ENCODE peak calls at places on chromosome 16, in ten cellular contexts. P is aorta; F is stimulated activated CD4-positive, alpha-beta T cell treated with anti-CD3 and anti-CD28 coated beads, Interleukin-4, amount 100 ng/mL, for 24 hours; S is fibroblast of the aortic adventitia; H is NCI-H1930; T is heart right ventricle; Y is COLO829; C is cardiac muscle cell; M is nucleus accumbens; V is transverse colon. Q is an unnamed sample.

GRCh38 chr16:1784977-1785845 is 2.5 kb downstream of the NUBP2 start:
- DNase-seq in P (no peak), F (no peak), S (no peak), H (no peak), T (no peak), Y (no peak), C (no peak), M (no peak), V (peak; percentile 7), Q (no peak)

GRCh38 chr16:31452631-31453106 is 6.6 kb upstream of the ARMC5 start:
- DNase-seq in P (no peak), F (no peak), S (peak; percentile 94), H (no peak), T (no peak), Y (peak; percentile 58), C (no peak), M (no peak), V (no peak), Q (no peak)

GRCh38 chr16:20515580-20516179 is 60.5 kb downstream of the ACSM2B start:
- DNase-seq in P (no peak), F (no peak), S (no peak), H (no peak), T (no peak), Y (no peak), C (peak; percentile 1), M (no peak), V (no peak), Q (no peak)

GRCh38 chr16:49952386-49952785 is 72.6 kb upstream of the CNEP1R1 start:
- DNase-seq in P (no peak), F (no peak), S (no peak), H (no peak), T (no peak), Y (peak; percentile 5), C (no peak), M (no peak), V (no peak), Q (no peak)

GRCh38 chr16:84518804-84519341 is 14.4 kb upstream of the MEAK7 start:
- DNase-seq in P (peak; percentile 68), F (peak; percentile 31), S (no peak), H (no peak), T (no peak), Y (no peak), C (no peak), M (no peak), V (peak; percentile 50), Q (no peak)

GRCh38 chr16:53984936-53985335 is 281.0 kb downstream of the FTO start:
- DNase-seq in P (no peak), F (no peak), S (no peak), H (no peak), T (no peak), Y (no peak), C (no peak), M (no peak), V (no peak), Q (no peak)

GRCh38 chr16:81480856-81481821 is 36.5 kb downstream of the CMIP start:
- DNase-seq in P (no peak), F (no peak), S (no peak), H (no peak), T (peak; percentile 55), Y (peak; percentile 12), C (no peak), M (peak; percentile 53), V (peak; percentile 72), Q (peak; percentile 5)

GRCh38 chr16:83554096-83554495 is 253.7 kb upstream of the HSBP1 start:
- DNase-seq in P (no peak), F (no peak), S (peak; percentile 41), H (no peak), T (no peak), Y (no peak), C (no peak), M (no peak), V (no peak), Q (no peak)

GRCh38 chr16:87570938-87571867 is 31.1 kb upstream of the JPH3 start:
- DNase-seq in P (peak; percentile 85), F (no peak), S (peak; percentile 77), H (no peak), T (peak; percentile 40), Y (no peak), C (peak; percentile 69), M (no peak), V (peak; percentile 66), Q (peak; percentile 19)

GRCh38 chr16:30934827-30935557 is 11.6 kb downstream of the FBXL19 start:
- DNase-seq in P (no peak), F (peak; percentile 42), S (peak; percentile 48), H (no peak), T (no peak), Y (peak; percentile 59), C (peak; percentile 58), M (peak; percentile 40), V (peak; percentile 49), Q (peak; percentile 77)

GRCh38 chr16:8647721-8648318 is 26.3 kb downstream of the METTL22 start:
- DNase-seq in P (no peak), F (no peak), S (no peak), H (no peak), T (no peak), Y (no peak), C (no peak), M (no peak), V (no peak), Q (no peak)

GRCh38 chr16:20401475-20402016 is 3.0 kb downstream of the PDILT start:
- DNase-seq in P (no peak), F (no peak), S (no peak), H (no peak), T (no peak), Y (no peak), C (peak; percentile 6), M (no peak), V (no peak), Q (no peak)

GRCh38 chr16:86218479-86219170 is 291.7 kb upstream of the FOXF1 start:
- DNase-seq in P (peak; percentile 33), F (no peak), S (no peak), H (no peak), T (no peak), Y (no peak), C (no peak), M (no peak), V (no peak), Q (no peak)

GRCh38 chr16:79932564-79932963 is 332.0 kb upstream of the MAF start:
- DNase-seq in P (no peak), F (no peak), S (no peak), H (no peak), T (no peak), Y (no peak), C (no peak), M (no peak), V (no peak), Q (no peak)

GRCh38 chr16:30567991-30568638 is 3.4 kb downstream of the ZNF688 start:
- DNase-seq in P (no peak), F (peak; percentile 61), S (peak; percentile 76), H (no peak), T (no peak), Y (peak; percentile 85), C (no peak), M (no peak), V (peak; percentile 46), Q (no peak)

GRCh38 chr16:62977876-62978275 is 941.6 kb upstream of the CDH8 start:
- DNase-seq in P (no peak), F (no peak), S (no peak), H (no peak), T (no peak), Y (no peak), C (no peak), M (no peak), V (no peak), Q (no peak)

GRCh38 chr16:54931041-54931756 is 534 bp downstream of the IRX5 start:
- DNase-seq in P (peak; percentile 83), F (no peak), S (peak; percentile 42), H (peak; percentile 6), T (no peak), Y (no peak), C (peak; percentile 64), M (no peak), V (no peak), Q (peak; percentile 66)

GRCh38 chr16:81693467-81694303 is 85.4 kb upstream of the PLCG2 start:
- DNase-seq in P (peak; percentile 68), F (no peak), S (peak; percentile 25), H (no peak), T (no peak), Y (no peak), C (no peak), M (peak; percentile 13), V (peak; percentile 39), Q (no peak)

GRCh38 chr16:68085259-68086071 is at the start of gene NFATC3:
- DNase-seq in P (peak; percentile 99), F (peak; percentile 99), S (peak; percentile 94), H (peak; percentile 87), T (peak; percentile 99), Y (peak; percentile 89), C (peak; percentile 97), M (peak; percentile 99), V (peak; percentile 99), Q (peak; percentile 99)

GRCh38 chr16:69741519-69741918 is 13.2 kb downstream of the NOB1 start:
- DNase-seq in P (no peak), F (no peak), S (peak; percentile 19), H (no peak), T (no peak), Y (no peak), C (no peak), M (no peak), V (no peak), Q (no peak)

GRCh38 chr16:27720731-27721547 is 171.0 kb downstream of the KATNIP start:
- DNase-seq in P (peak; percentile 40), F (no peak), S (peak; percentile 11), H (no peak), T (peak; percentile 17), Y (no peak), C (no peak), M (peak; percentile 68), V (no peak), Q (no peak)

GRCh38 chr16:84360170-84360569 is 8.2 kb upstream of the ATP2C2 start:
- DNase-seq in P (no peak), F (peak; percentile 13), S (no peak), H (no peak), T (no peak), Y (no peak), C (no peak), M (no peak), V (no peak), Q (no peak)

GRCh38 chr16:11121083-11121482 is 134.9 kb downstream of the SOCS1 start:
- DNase-seq in P (no peak), F (no peak), S (no peak), H (no peak), T (no peak), Y (no peak), C (no peak), M (no peak), V (no peak), Q (no peak)

GRCh38 chr16:788399-789126 is at the start of gene CHTF18:
- DNase-seq in P (peak; percentile 97), F (peak; percentile 90), S (peak; percentile 83), H (peak; percentile 86), T (peak; percentile 90), Y (peak; percentile 95), C (peak; percentile 95), M (peak; percentile 92), V (peak; percentile 94), Q (peak; percentile 96)

GRCh38 chr16:85258166-85258565 is 145.9 kb upstream of the CIBAR2 start:
- DNase-seq in P (no peak), F (no peak), S (no peak), H (no peak), T (no peak), Y (no peak), C (no peak), M (no peak), V (no peak), Q (no peak)

GRCh38 chr16:53745126-53745525 is 41.2 kb downstream of the FTO start:
- DNase-seq in P (no peak), F (no peak), S (peak; percentile 76), H (no peak), T (no peak), Y (no peak), C (no peak), M (no peak), V (no peak), Q (no peak)

GRCh38 chr16:84314373-84314772 is 19.7 kb downstream of the WFDC1 start:
- DNase-seq in P (peak; percentile 40), F (no peak), S (no peak), H (no peak), T (no peak), Y (no peak), C (no peak), M (no peak), V (no peak), Q (no peak)

GRCh38 chr16:56539667-56540066 is 19.8 kb upstream of the BBS2 start:
- DNase-seq in P (no peak), F (no peak), S (no peak), H (no peak), T (no peak), Y (no peak), C (no peak), M (no peak), V (no peak), Q (no peak)

Q was measured in erythroblast.